ENCODE peak calls at places on chromosomes 5 and 9, in ten cellular contexts. M is K562; S is NCI-H1092; R is nucleus accumbens; W is GM12865; F is stimulated activated CD4-positive, alpha-beta T cell treated with anti-CD3 and anti-CD28 coated beads, Interleukin-1b, Interleukin-23, amount 100 ng/mL, for 24 hours; O is CMK; Y is iris pigment epithelial cell; D is CD4-positive, alpha-beta T cell; X is HTR-8/SVneo. Z is an unnamed sample.
A peak's percentile ranks its signal among the peaks of the same experiment; 100 is the strongest.

GRCh38 chr5:17315710-17316221 is 98.3 kb downstream of the BASP1 start:
- DNase-seq in D (no peak), Y (peak; percentile 77), F (no peak), O (no peak), R (no peak), M (no peak), X (no peak), W (no peak), S (no peak), Z (no peak)

GRCh38 chr5:1109542-1110259 is 2.2 kb downstream of the SLC12A7 start:
- DNase-seq in R (no peak), Y (no peak), X (no peak), M (no peak), O (no peak), W (no peak), D (no peak), F (no peak), S (no peak), Z (no peak)

GRCh38 chr5:171595401-171595800 is 176.0 kb downstream of the FGF18 start:
- DNase-seq in Y (no peak), M (no peak), W (no peak), F (no peak), R (no peak), O (no peak), D (no peak), X (no peak), S (no peak), Z (no peak)

GRCh38 chr5:153081385-153081784 is 409.1 kb upstream of the GRIA1 start:
- DNase-seq in O (no peak), Y (no peak), D (no peak), X (no peak), F (no peak), S (no peak), W (no peak), M (no peak), R (no peak), Z (no peak)

GRCh38 chr5:134091626-134092121 is 22.8 kb upstream of the TCF7 start:
- DNase-seq in O (no peak), D (no peak), F (no peak), S (no peak), W (no peak), Y (no peak), X (no peak), M (no peak), R (no peak), Z (no peak)

GRCh38 chr9:111896942-111897830 is 572 bp downstream of the UGCG start:
- DNase-seq in X (peak; percentile 33), S (peak; percentile 65), W (no peak), D (no peak), R (peak; percentile 69), Y (no peak), F (no peak), O (peak; percentile 51), M (peak; percentile 82), Z (no peak)

GRCh38 chr9:112038017-112038408 is 137.1 kb downstream of the SUSD1 start:
- DNase-seq in W (peak; percentile 56), D (no peak), Y (no peak), F (no peak), R (no peak), M (no peak), X (no peak), S (no peak), O (no peak), Z (no peak)

GRCh38 chr5:405421-405820 is 37.6 kb upstream of the EXOC3 start:
- DNase-seq in F (no peak), X (no peak), Y (no peak), M (no peak), D (no peak), O (no peak), S (no peak), R (no peak), W (no peak), Z (no peak)

GRCh38 chr9:98943682-98944129 is at the start of gene COL15A1:
- DNase-seq in X (no peak), W (no peak), D (no peak), F (no peak), S (no peak), R (no peak), Y (peak; percentile 13), M (peak; percentile 63), O (no peak), Z (no peak)

GRCh38 chr5:80268916-80269315 is 13.1 kb upstream of the SERINC5 start:
- DNase-seq in S (no peak), X (no peak), D (no peak), R (no peak), F (no peak), M (no peak), W (no peak), O (no peak), Y (no peak), Z (no peak)

GRCh38 chr5:1177826-1178528 is 23.4 kb upstream of the SLC6A19 start:
- DNase-seq in F (no peak), D (no peak), M (no peak), R (no peak), S (no peak), Y (no peak), O (no peak), W (no peak), X (no peak), Z (no peak)

GRCh38 chr5:168747987-168748777 is 169.0 kb upstream of the PANK3 start:
- DNase-seq in W (peak; percentile 68), X (peak; percentile 19), S (no peak), R (no peak), Y (no peak), F (no peak), D (peak; percentile 3), O (peak; percentile 43), M (peak; percentile 74), Z (no peak)

GRCh38 chr9:99749641-99750040 is 72.0 kb upstream of the NR4A3 start:
- DNase-seq in R (no peak), W (no peak), S (no peak), M (no peak), F (no peak), O (no peak), D (no peak), Y (no peak), X (no peak), Z (no peak)

GRCh38 chr5:42494414-42494813 is 71.2 kb downstream of the GHR start:
- DNase-seq in Y (peak; percentile 16), R (no peak), F (no peak), M (no peak), S (no peak), O (no peak), X (no peak), D (no peak), W (no peak), Z (no peak)

GRCh38 chr9:123960366-123960765 is 30.4 kb upstream of the DENND1A start:
- DNase-seq in M (peak; percentile 27), F (no peak), S (no peak), D (no peak), R (no peak), X (no peak), W (peak; percentile 65), O (no peak), Y (no peak), Z (no peak)

GRCh38 chr5:39264528-39264927 is 45.2 kb upstream of the FYB1 start:
- DNase-seq in M (no peak), D (no peak), R (no peak), O (no peak), W (peak; percentile 80), Y (no peak), F (no peak), X (no peak), S (no peak), Z (no peak)

GRCh38 chr5:168104811-168105481 is 186.5 kb upstream of the WWC1 start:
- DNase-seq in R (no peak), O (no peak), Y (no peak), X (no peak), M (peak; percentile 43), D (no peak), W (no peak), S (no peak), F (no peak), Z (no peak)

GRCh38 chr5:150213530-150213929 is 23.7 kb downstream of the SLC6A7 start:
- DNase-seq in D (no peak), S (no peak), X (no peak), O (no peak), W (no peak), M (no peak), F (no peak), R (no peak), Y (no peak), Z (no peak)

GRCh38 chr5:109506556-109506955 is 96.8 kb upstream of the PJA2 start:
- DNase-seq in O (no peak), W (no peak), X (no peak), R (no peak), S (no peak), F (no peak), Y (no peak), M (no peak), D (no peak), Z (no peak)

GRCh38 chr9:114612272-114612923 is 1.3 kb downstream of the TMEM268 start:
- DNase-seq in X (no peak), F (no peak), D (no peak), O (no peak), M (peak; percentile 30), S (no peak), Y (no peak), W (no peak), R (no peak), Z (no peak)

GRCh38 chr9:91192379-91192775 is 169.3 kb downstream of the AUH start:
- DNase-seq in X (no peak), S (no peak), M (no peak), F (no peak), R (no peak), O (no peak), Y (no peak), D (no peak), W (no peak), Z (no peak)

GRCh38 chr5:32494827-32495226 is 50.3 kb upstream of the ZFR start:
- DNase-seq in M (no peak), O (no peak), S (no peak), F (no peak), Y (no peak), D (no peak), X (no peak), W (no peak), R (no peak), Z (no peak)

GRCh38 chr5:143699121-143699520 is 112.8 kb upstream of the HMHB1 start:
- DNase-seq in W (no peak), D (no peak), R (no peak), X (no peak), M (peak; percentile 13), S (no peak), O (no peak), F (no peak), Y (no peak), Z (no peak)

GRCh38 chr9:21690561-21690960 is 111.9 kb upstream of the MTAP start:
- DNase-seq in W (no peak), S (no peak), X (no peak), R (no peak), Y (peak; percentile 73), M (no peak), D (no peak), O (no peak), F (no peak), Z (no peak)

GRCh38 chr5:9112520-9113291 is 433.2 kb downstream of the SEMA5A start:
- DNase-seq in D (no peak), Y (peak; percentile 6), M (no peak), R (no peak), X (no peak), F (no peak), S (no peak), O (no peak), W (no peak), Z (no peak)

GRCh38 chr5:95931118-95931833 is 30.4 kb downstream of the ELL2 start:
- DNase-seq in O (no peak), R (no peak), W (no peak), M (no peak), S (no peak), Y (no peak), X (no peak), D (no peak), F (no peak), Z (no peak)

GRCh38 chr5:74938250-74938649 is 72.1 kb upstream of the FAM169A start:
- DNase-seq in O (no peak), W (no peak), F (no peak), Y (peak; percentile 42), R (no peak), M (no peak), S (no peak), X (no peak), D (no peak), Z (no peak)

GRCh38 chr5:39532511-39532910 is 107.7 kb upstream of the DAB2 start:
- DNase-seq in W (no peak), R (no peak), F (no peak), O (no peak), S (no peak), M (no peak), D (no peak), X (no peak), Y (no peak), Z (no peak)

Z was measured in kidney epithelial cell.